ENCODE peak calls at places on chromosomes 12 and 14, in six cellular contexts. P, S, U, E, C and Q are unnamed samples.

GRCh38 chr12:118103231-118103600 is 595 bp downstream of the VSIG10 start:
- DNase-seq in U (no peak), P (no peak), C (peak; percentile 26), S (peak; percentile 60), E (peak; percentile 50), Q (peak; percentile 14)

GRCh38 chr14:94379291-94380224 is 8.8 kb downstream of the SERPINA1 start:
- DNase-seq in C (no peak), S (no peak), E (no peak), U (no peak), P (no peak), Q (no peak)

GRCh38 chr14:102951034-102951433 is 28.6 kb downstream of the AMN start:
- DNase-seq in C (peak; percentile 36), P (no peak), E (no peak), S (no peak), U (no peak), Q (no peak)

GRCh38 chr12:66813137-66813867 is 134.4 kb upstream of the GRIP1 start:
- DNase-seq in C (no peak), S (no peak), U (no peak), E (no peak), P (no peak), Q (no peak)

GRCh38 chr12:108753969-108754368 is 22.7 kb upstream of the CORO1C start:
- DNase-seq in E (no peak), S (no peak), U (no peak), P (no peak), C (no peak), Q (no peak)

GRCh38 chr12:25957898-25958253 is 606 bp upstream of the RASSF8 start:
- DNase-seq in C (peak; percentile 62), S (no peak), E (no peak), U (no peak), P (no peak), Q (no peak)

GRCh38 chr14:52119030-52119429 is 50.2 kb upstream of the NID2 start:
- DNase-seq in E (peak; percentile 46), P (no peak), C (no peak), S (no peak), U (no peak), Q (no peak)

GRCh38 chr14:92610849-92611271 is 97.3 kb downstream of the RIN3 start:
- DNase-seq in U (no peak), E (peak; percentile 86), S (no peak), P (no peak), C (no peak), Q (no peak)

GRCh38 chr12:50564240-50564947 is 59.6 kb downstream of the DIP2B start:
- DNase-seq in P (no peak), U (no peak), C (no peak), S (no peak), E (no peak), Q (no peak)

DNA sequence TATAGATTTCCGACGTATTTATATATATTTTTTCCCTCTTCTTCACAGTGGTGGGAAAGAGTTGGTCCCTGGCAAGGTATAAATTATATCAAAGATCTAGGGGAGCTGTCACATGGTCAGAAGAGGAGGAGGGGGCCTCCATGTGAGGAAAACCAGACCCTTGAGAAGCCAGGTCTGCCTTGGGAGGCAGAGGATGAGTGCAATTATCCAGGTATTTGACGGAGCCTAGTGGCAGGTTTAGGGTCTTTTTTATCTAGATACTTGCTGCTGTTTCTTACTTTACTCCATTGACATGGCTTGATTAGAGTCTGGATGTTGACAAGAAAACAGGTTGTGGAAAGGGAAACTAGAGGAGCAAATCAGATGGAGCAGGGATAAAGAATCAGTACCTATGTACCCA is 5.5 kb downstream of the COPZ1 start:
- DNase-seq in U (no peak), S (no peak), E (no peak), C (no peak), P (no peak), Q (no peak)
- H3K4me1 ChIP-seq in U (peaks cover 61% of the 10 kb centered on the region), S (no peaks in the 10 kb centered on the region), E (peaks cover 32% of the 10 kb centered on the region), C (peaks cover 19% of the 10 kb centered on the region), P (no peaks in the 10 kb centered on the region), Q (peaks cover 54% of the 10 kb centered on the region)

GRCh38 chr12:57744777-57745484 is at the start of gene TSPAN31:
- DNase-seq in P (peak; percentile 97), U (peak; percentile 98), E (peak; percentile 98), C (peak; percentile 99), S (peak; percentile 98), Q (peak; percentile 95)

GRCh38 chr12:57746025-57746424 is 1.2 kb downstream of the TSPAN31 start:
- DNase-seq in S (no peak), P (no peak), C (no peak), U (no peak), E (no peak), Q (no peak)

GRCh38 chr12:57743769-57744168 is 1.1 kb upstream of the TSPAN31 start:
- DNase-seq in U (no peak), E (no peak), C (no peak), P (no peak), S (no peak), Q (no peak)

GRCh38 chr12:57744194-57744776 is 554 bp upstream of the TSPAN31 start:
- DNase-seq in U (peak; percentile 92), C (peak; percentile 75), P (peak; percentile 42), S (no peak), E (peak; percentile 76), Q (peak; percentile 64)

GRCh38 chr12:57745485-57745881 is 644 bp downstream of the TSPAN31 start:
- DNase-seq in P (no peak), E (no peak), U (no peak), C (no peak), S (no peak), Q (no peak)
- TF ChIP-seq CTCF in P (no peak), E (no peak), U (no peak), C (no peak), S (no peak), Q (no peak)

DNA sequence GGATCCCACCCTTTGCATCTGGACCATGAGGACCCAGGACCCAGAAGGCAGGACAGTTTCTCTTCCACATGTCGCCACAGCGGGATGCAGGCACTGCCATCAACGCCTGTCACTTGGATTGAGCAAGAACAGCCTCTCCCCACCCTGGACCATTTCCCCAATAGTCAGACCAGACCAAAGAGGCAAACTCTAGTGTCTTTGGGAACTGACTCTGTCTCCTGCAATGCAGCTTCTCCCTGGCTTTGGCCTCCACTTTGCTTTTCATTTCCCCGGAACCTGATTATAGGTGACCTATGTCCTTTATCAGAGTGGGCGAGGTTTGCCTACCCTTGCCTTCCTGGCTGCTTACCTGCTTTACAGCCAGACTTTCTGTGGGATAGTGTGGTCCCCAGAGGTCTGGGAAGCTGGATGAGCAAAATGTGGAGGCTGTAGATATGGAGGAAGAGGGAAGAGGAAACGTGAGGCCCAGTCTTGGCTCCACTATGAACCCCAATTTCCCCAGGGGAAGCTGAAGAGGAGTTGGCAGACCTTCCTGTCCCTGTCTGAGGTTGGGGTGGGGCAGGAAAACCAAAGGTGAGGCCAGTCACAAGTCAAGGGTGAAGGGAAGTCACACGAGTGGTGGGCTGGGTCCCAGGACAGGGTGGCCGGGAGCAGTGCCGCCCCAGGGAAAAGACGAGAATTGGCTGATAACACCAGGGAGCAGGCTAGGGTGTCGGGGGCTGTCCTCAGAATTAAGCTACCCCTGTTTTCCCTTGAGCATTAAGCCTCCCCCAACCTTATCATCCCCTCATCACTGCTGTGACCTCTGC is 3.3 kb downstream of the VDR start:
- DNase-seq in S (no peak), E (peak; percentile 64), C (no peak), U (no peak), P (no peak), Q (no peak)
- H3K4me1 ChIP-seq in S (no peaks in the 10 kb centered on the region), E (peaks cover 15% of the 10 kb centered on the region), C (no peaks in the 10 kb centered on the region), U (peaks cover 51% of the 10 kb centered on the region), P (peaks cover 2% of the 10 kb centered on the region), Q (peaks cover 3% of the 10 kb centered on the region)

GRCh38 chr12:45186762-45187161 is 29.1 kb upstream of the ANO6 start:
- DNase-seq in C (no peak), U (no peak), S (no peak), P (no peak), E (no peak), Q (no peak)

GRCh38 chr12:45178771-45179170 is 37.1 kb upstream of the ANO6 start:
- DNase-seq in P (no peak), S (no peak), E (no peak), C (no peak), U (no peak), Q (no peak)

GRCh38 chr12:45184145-45184958 is 31.5 kb upstream of the ANO6 start:
- DNase-seq in E (no peak), P (no peak), C (no peak), S (no peak), U (no peak), Q (no peak)

GRCh38 chr12:45182511-45182910 is 33.4 kb upstream of the ANO6 start:
- DNase-seq in C (no peak), S (no peak), P (no peak), U (no peak), E (no peak), Q (no peak)

GRCh38 chr12:45183263-45183662 is 32.6 kb upstream of the ANO6 start:
- DNase-seq in E (no peak), C (no peak), P (no peak), U (no peak), S (no peak), Q (no peak)
- TF ChIP-seq CTCF in E (no peak), C (peak; percentile 56), P (peak; percentile 23), U (peak; percentile 43), S (peak; percentile 51), Q (peak; percentile 16)

GRCh38 chr12:123284669-123285068 is 13.0 kb upstream of the CDK2AP1 start:
- DNase-seq in E (no peak), S (no peak), C (no peak), U (no peak), P (no peak), Q (no peak)
- H3K4me1 ChIP-seq in E (no peaks in the 10 kb centered on the region), S (no peaks in the 10 kb centered on the region), C (no peaks in the 10 kb centered on the region), U (no peaks in the 10 kb centered on the region), P (no peaks in the 10 kb centered on the region), Q (no peaks in the 10 kb centered on the region)

GRCh38 chr12:43278268-43278832 is 273.7 kb downstream of the ADAMTS20 start:
- DNase-seq in P (no peak), E (no peak), U (no peak), S (no peak), C (no peak), Q (no peak)
- TF ChIP-seq CTCF in P (no peak), E (no peak), U (no peak), S (no peak), C (no peak), Q (no peak)